ENCODE peak calls at places on chromosomes 5 and 9, in seven cellular contexts. W is DND-41, P is A549, X is cardiac fibroblast, E is adrenal gland, U is hepatocyte, I is left ventricle myocardium inferior. Q is an unnamed sample.
A peak's percentile ranks its signal among the peaks of the same experiment; 100 is the strongest.

GRCh38 chr5:3304346-3304745 is 291.3 kb upstream of the IRX1 start:
- DNase-seq in W (no peak), P (no peak), X (no peak), E (no peak), U (no peak), I (no peak), Q (no peak)

GRCh38 chr9:26809795-26810194 is 82.8 kb downstream of the CAAP1 start:
- DNase-seq in W (no peak), P (peak; percentile 42), X (peak; percentile 74), E (no peak), U (no peak), I (no peak), Q (no peak)

GRCh38 chr9:120900821-120901220 is 23.8 kb upstream of the PHF19 start:
- DNase-seq in W (no peak), P (no peak), X (no peak), E (peak; percentile 32), U (no peak), I (no peak), Q (no peak)

GRCh38 chr9:81266674-81267073 is 422.7 kb downstream of the TLE1 start:
- DNase-seq in W (no peak), P (no peak), X (peak; percentile 68), E (no peak), U (no peak), I (no peak), Q (no peak)

GRCh38 chr9:93859431-93860215 is 95.5 kb downstream of the BARX1 start:
- DNase-seq in W (no peak), P (no peak), X (no peak), E (no peak), U (no peak), I (no peak), Q (no peak)

GRCh38 chr9:132857031-132857430 is 21.1 kb downstream of the AK8 start:
- DNase-seq in W (no peak), P (no peak), X (peak; percentile 59), E (peak; percentile 80), U (peak; percentile 76), I (peak; percentile 43), Q (no peak)

GRCh38 chr5:115589043-115589442 is 13.2 kb downstream of the TICAM2 start:
- DNase-seq in W (no peak), P (no peak), X (no peak), E (no peak), U (no peak), I (no peak), Q (no peak)

GRCh38 chr9:33782395-33783152 is 12.8 kb upstream of the PRSS3 start:
- DNase-seq in W (no peak), P (peak; percentile 37), X (peak; percentile 76), E (no peak), U (no peak), I (no peak), Q (no peak)

GRCh38 chr9:129752915-129753724 is at the start of gene PTGES:
- DNase-seq in W (peak; percentile 53), P (peak; percentile 79), X (peak; percentile 76), E (peak; percentile 65), U (peak; percentile 94), I (peak; percentile 71), Q (peak; percentile 94)

GRCh38 chr5:139651863-139652787 is 4.0 kb downstream of the CXXC5 start:
- DNase-seq in W (peak; percentile 91), P (peak; percentile 64), X (peak; percentile 90), E (peak; percentile 87), U (peak; percentile 88), I (peak; percentile 84), Q (peak; percentile 79)

GRCh38 chr9:112531666-112532282 is 45.1 kb downstream of the KIAA1958 start:
- DNase-seq in W (no peak), P (no peak), X (no peak), E (no peak), U (no peak), I (no peak), Q (no peak)

GRCh38 chr5:93076096-93076495 is 504.9 kb downstream of the NR2F1-AS1 start:
- DNase-seq in W (no peak), P (no peak), X (peak; percentile 65), E (no peak), U (no peak), I (no peak), Q (no peak)

GRCh38 chr5:125301704-125302103 is 555.3 kb upstream of the ZNF608 start:
- DNase-seq in W (no peak), P (no peak), X (no peak), E (no peak), U (no peak), I (no peak), Q (no peak)

GRCh38 chr9:135074354-135075233 is 12.9 kb upstream of the OLFM1 start:
- DNase-seq in W (no peak), P (no peak), X (no peak), E (no peak), U (no peak), I (no peak), Q (no peak)

GRCh38 chr9:107737987-107738743 is 248.6 kb upstream of the KLF4 start:
- DNase-seq in W (no peak), P (no peak), X (peak; percentile 93), E (peak; percentile 96), U (peak; percentile 28), I (peak; percentile 61), Q (no peak)

GRCh38 chr5:141655020-141655419 is 3.8 kb upstream of the FCHSD1 start:
- DNase-seq in W (no peak), P (no peak), X (no peak), E (no peak), U (no peak), I (no peak), Q (no peak)

GRCh38 chr9:96006296-96006890 is 130.9 kb downstream of the ERCC6L2 start:
- DNase-seq in W (no peak), P (no peak), X (no peak), E (no peak), U (no peak), I (no peak), Q (no peak)

GRCh38 chr9:121055642-121056143 is 5.6 kb upstream of the C5 start:
- DNase-seq in W (no peak), P (peak; percentile 74), X (peak; percentile 10), E (peak; percentile 61), U (peak; percentile 11), I (no peak), Q (no peak)

DNA sequence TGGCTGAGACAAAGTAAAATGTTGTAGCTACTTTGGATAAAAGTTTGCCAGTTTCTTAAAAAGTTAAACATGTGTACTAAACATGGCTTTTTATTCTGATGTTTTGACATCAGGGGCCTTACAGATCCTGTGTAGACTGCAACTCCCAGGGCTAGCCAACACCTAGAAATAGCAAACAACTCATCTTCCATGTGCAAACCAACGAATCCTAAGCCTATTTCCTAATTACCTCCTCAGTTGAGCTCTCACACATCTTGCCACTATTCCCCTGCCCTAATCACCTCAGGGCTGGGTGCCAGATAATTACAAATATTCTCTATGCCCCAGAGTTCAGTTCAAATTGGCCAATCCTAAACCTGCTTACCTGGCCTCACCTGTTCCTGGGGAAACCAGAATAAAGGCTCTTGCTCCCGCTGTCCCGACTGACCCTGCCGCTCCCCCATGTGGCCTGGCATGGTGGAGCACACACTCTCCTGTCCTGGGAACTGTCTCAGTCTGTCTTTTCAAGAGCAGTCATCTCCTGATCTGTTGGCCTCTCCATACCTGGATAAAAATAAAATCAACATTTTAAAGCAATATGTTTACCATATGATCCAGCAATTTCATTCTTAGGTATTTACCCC is 37.1 kb upstream of the FAM169A start:
- DNase-seq in W (no peak), P (peak; percentile 57), X (peak; percentile 15), E (peak; percentile 19), U (peak; percentile 78), I (no peak), Q (peak; percentile 67)
- TF ChIP-seq CTCF in W (peak; percentile 24), P (peak; percentile 51), X (peak; percentile 48), E (peak; percentile 48), U (peak; percentile 63), I (peak; percentile 58), Q (peak; percentile 75)

DNA sequence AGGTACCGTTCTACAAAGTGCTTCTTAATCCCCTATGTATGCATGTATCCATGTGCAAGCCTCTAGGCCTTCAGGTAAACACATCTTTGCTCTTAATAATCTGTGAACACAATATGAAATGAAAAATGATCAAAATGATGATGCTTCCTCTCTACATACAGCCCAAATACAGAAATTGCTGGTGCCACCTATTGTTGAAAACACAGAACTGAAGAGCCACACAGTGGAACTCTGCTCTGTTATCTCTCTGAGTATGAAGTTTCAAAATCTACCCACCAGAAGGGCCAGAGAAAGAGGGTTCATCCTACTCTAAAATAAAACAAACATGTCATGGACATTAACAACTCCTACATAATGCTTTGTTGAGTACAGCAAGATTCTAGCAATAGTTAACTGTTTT is 71.3 kb downstream of the GLIS3 start:
- DNase-seq in W (no peak), P (peak; percentile 60), X (peak; percentile 70), E (no peak), U (peak; percentile 48), I (no peak), Q (no peak)
- TF ChIP-seq CTCF in W (peak; percentile 36), P (peak; percentile 80), X (peak; percentile 71), E (peak; percentile 38), U (peak; percentile 64), I (peak; percentile 73), Q (peak; percentile 55)

DNA sequence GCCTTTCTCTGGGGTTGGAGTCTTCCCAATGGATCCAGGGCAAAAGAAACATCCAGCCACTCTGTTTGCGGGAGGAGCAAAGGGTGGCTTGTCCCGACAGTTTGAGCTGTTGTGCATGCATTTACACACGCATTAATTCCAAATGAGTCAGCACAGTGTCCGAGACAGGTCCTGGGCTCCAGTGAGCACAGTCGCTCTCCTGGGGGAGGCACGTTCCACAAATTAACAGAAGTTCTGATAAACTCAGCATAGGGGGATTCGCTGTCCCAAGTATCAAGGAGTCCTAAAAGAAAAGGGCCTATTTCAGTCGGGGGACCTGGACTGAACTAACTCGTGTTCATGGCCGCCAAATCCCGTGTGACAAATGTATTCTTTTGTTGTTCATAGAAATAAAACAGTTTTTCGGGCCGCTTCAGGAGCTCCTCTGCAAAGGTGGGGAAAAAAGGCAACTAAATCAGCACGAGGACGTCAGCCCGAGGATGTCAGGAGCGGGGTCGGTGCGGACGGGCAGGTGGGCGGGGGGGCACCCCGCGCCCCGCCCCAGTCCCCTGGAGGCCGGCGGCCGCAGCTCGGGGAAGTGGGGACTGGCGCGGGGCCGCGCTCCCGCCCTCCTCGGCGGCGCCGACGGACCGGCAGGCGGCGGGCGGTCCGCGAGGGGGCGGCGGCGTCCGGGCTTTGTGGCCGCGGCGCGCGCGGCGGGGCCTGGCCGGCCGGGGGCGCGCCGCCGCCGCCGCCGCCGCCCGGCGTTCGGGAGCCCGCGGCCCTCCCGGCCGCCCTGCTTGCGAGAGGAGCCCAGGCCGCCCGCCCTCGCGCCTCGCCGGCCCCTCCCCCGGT is at the start of gene MSANTD3:
- DNase-seq in W (peak; percentile 21), P (peak; percentile 77), X (peak; percentile 75), E (peak; percentile 65), U (peak; percentile 90), I (peak; percentile 74), Q (peak; percentile 67)
- TF ChIP-seq CTCF in W (no peak), P (peak; percentile 21), X (no peak), E (peak; percentile 27), U (peak; percentile 3), I (peak; percentile 41), Q (no peak)

DNA sequence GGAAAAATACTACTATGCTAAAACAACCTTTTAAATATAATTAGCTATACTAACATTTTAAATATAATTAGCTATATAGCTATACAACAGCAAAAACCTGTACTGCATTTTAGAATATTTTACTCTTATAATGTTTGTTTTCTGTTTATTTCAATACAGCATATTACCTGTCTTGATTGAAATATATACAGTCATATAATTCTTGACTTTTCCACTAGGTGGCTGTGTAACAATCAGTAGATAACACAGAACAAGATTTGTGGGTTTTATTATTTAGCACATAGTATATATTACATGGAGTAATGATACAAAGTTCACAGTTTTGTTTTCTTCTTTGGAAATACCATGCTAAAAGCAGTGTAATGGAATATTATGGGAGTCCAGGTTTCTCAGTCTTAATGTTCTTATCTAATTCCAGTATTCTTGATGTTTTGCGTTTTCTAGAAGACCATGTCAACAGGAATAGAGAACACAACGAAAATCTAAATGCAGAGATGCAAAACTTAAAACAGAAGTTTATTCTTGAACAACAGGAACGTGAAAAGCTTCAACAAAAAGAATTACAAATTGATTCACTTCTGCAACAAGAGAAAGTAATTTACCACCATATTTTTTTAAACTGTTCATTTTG is 13.3 kb downstream of the HMMR start:
- DNase-seq in W (no peak), P (no peak), X (peak; percentile 29), E (no peak), U (peak; percentile 25), I (no peak), Q (no peak)
- TF ChIP-seq CTCF in W (peak; percentile 44), P (peak; percentile 16), X (peak; percentile 21), E (peak; percentile 45), U (peak; percentile 46), I (peak; percentile 39), Q (no peak)

Q was measured in PC-9.